ENCODE peak calls at places on chromosomes 2 and 18, in four cellular contexts. One of them, this sample, is unnamed.

GRCh38 chr2:30911327-30911726 is 104.1 kb upstream of the CAPN13 start:
- DNase-seq in SK-N-SH: no peak
- DNase-seq in GM12878: no peak
- DNase-seq in H1: no peak
- DNase-seq in this sample: no peak

GRCh38 chr2:26246818-26247217 is 2.1 kb downstream of the HADHB start:
- DNase-seq in SK-N-SH: no peak
- DNase-seq in GM12878: peak
- DNase-seq in H1: no peak
- DNase-seq in this sample: no peak

GRCh38 chr2:62744603-62745002 is 39.1 kb downstream of the EHBP1 start:
- DNase-seq in SK-N-SH: no peak
- DNase-seq in GM12878: no peak
- DNase-seq in H1: no peak
- DNase-seq in this sample: no peak

GRCh38 chr2:7427293-7428060 is 510.3 kb downstream of the RNF144A start:
- DNase-seq in SK-N-SH: peak
- DNase-seq in GM12878: peak
- DNase-seq in H1: peak
- DNase-seq in this sample: peak

GRCh38 chr2:191748528-191749180 is 70.7 kb downstream of the NABP1 start:
- DNase-seq in SK-N-SH: no peak
- DNase-seq in GM12878: peak
- DNase-seq in H1: no peak
- DNase-seq in this sample: no peak

GRCh38 chr2:168156661-168157060 is 90.7 kb downstream of the STK39 start:
- DNase-seq in SK-N-SH: peak
- DNase-seq in GM12878: no peak
- DNase-seq in H1: no peak
- DNase-seq in this sample: no peak

GRCh38 chr2:146077156-146077555 is 1557.2 kb upstream of the ZEB2 start:
- DNase-seq in SK-N-SH: no peak
- DNase-seq in GM12878: no peak
- DNase-seq in H1: no peak
- DNase-seq in this sample: no peak

GRCh38 chr18:63073481-63073880 is 246.1 kb downstream of the BCL2 start:
- DNase-seq in SK-N-SH: no peak
- DNase-seq in GM12878: no peak
- DNase-seq in H1: no peak
- DNase-seq in this sample: peak

GRCh38 chr18:77859634-77860033 is 610.0 kb downstream of the GALR1 start:
- DNase-seq in SK-N-SH: no peak
- DNase-seq in GM12878: no peak
- DNase-seq in H1: no peak
- DNase-seq in this sample: no peak

GRCh38 chr2:171416009-171416926 is 17.5 kb downstream of the METTL8 start:
- DNase-seq in SK-N-SH: peak
- DNase-seq in GM12878: peak
- DNase-seq in H1: peak
- DNase-seq in this sample: peak

GRCh38 chr2:158443613-158444012 is 12.9 kb downstream of the CCDC148 start:
- DNase-seq in SK-N-SH: no peak
- DNase-seq in GM12878: no peak
- DNase-seq in H1: no peak
- DNase-seq in this sample: no peak

GRCh38 chr18:50970006-50970405 is 2.2 kb downstream of the ELAC1 start:
- DNase-seq in SK-N-SH: no peak
- DNase-seq in GM12878: no peak
- DNase-seq in H1: no peak
- DNase-seq in this sample: no peak

GRCh38 chr2:132489150-132489549 is 72.5 kb downstream of the GPR39 start:
- DNase-seq in SK-N-SH: no peak
- DNase-seq in GM12878: no peak
- DNase-seq in H1: peak
- DNase-seq in this sample: no peak

GRCh38 chr18:74116628-74117554 is 30.7 kb downstream of the FBXO15 start:
- DNase-seq in SK-N-SH: no peak
- DNase-seq in GM12878: no peak
- DNase-seq in H1: peak
- DNase-seq in this sample: peak

GRCh38 chr2:150572194-150572766 is 84.8 kb upstream of the RND3 start:
- DNase-seq in SK-N-SH: no peak
- DNase-seq in GM12878: no peak
- DNase-seq in H1: no peak
- DNase-seq in this sample: no peak

GRCh38 chr2:190838492-190838910 is 42.1 kb upstream of the GLS start:
- DNase-seq in SK-N-SH: no peak
- DNase-seq in GM12878: no peak
- DNase-seq in H1: no peak
- DNase-seq in this sample: no peak

GRCh38 chr2:144456680-144457079 is 63.2 kb downstream of the ZEB2 start:
- DNase-seq in SK-N-SH: no peak
- DNase-seq in GM12878: no peak
- DNase-seq in H1: no peak
- DNase-seq in this sample: no peak

GRCh38 chr2:132824716-132825115 is 154.7 kb upstream of the LYPD1 start:
- DNase-seq in SK-N-SH: no peak
- DNase-seq in GM12878: no peak
- DNase-seq in H1: no peak
- DNase-seq in this sample: no peak

GRCh38 chr18:37533647-37534565 is 31.7 kb downstream of the CELF4 start:
- DNase-seq in SK-N-SH: no peak
- DNase-seq in GM12878: no peak
- DNase-seq in H1: no peak
- DNase-seq in this sample: no peak

GRCh38 chr2:238113611-238114010 is 13.5 kb downstream of the ESPNL start:
- DNase-seq in SK-N-SH: no peak
- DNase-seq in GM12878: no peak
- DNase-seq in H1: no peak
- DNase-seq in this sample: no peak

GRCh38 chr2:215863687-215864086 is 149.7 kb downstream of the MREG start:
- DNase-seq in SK-N-SH: no peak
- DNase-seq in GM12878: no peak
- DNase-seq in H1: no peak
- DNase-seq in this sample: no peak

GRCh38 chr2:29650634-29651097 is 270.7 kb downstream of the ALK start:
- DNase-seq in SK-N-SH: peak
- DNase-seq in GM12878: no peak
- DNase-seq in H1: no peak
- DNase-seq in this sample: no peak

GRCh38 chr2:145410096-145410495 is 890.2 kb upstream of the ZEB2 start:
- DNase-seq in SK-N-SH: no peak
- DNase-seq in GM12878: no peak
- DNase-seq in H1: no peak
- DNase-seq in this sample: no peak

GRCh38 chr2:225471492-225471891 is 72.0 kb downstream of the NYAP2 start:
- DNase-seq in SK-N-SH: no peak
- DNase-seq in GM12878: no peak
- DNase-seq in H1: no peak
- DNase-seq in this sample: peak

GRCh38 chr2:236712304-236712703 is 142.7 kb downstream of the ACKR3 start:
- DNase-seq in SK-N-SH: no peak
- DNase-seq in GM12878: no peak
- DNase-seq in H1: no peak
- DNase-seq in this sample: no peak

DNA sequence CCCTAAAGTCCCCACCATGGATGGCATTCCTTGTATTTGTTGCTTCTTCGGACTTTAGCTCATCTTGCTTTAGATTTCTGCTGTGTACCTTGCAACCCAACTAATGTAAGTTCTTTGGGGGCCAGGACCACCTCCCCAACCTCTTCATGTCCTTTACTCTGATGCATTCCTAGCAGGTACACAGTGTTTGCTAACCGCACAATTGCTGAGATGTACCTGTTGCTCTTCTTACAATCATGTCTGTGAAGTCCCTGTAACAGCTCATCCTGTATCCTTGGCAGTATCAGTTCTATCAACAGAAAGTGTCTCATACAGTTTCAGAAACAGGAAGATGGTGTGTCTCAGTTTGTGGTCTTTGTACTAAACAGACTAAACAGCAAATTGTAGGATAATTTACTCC is 24.1 kb downstream of the ST8SIA3 start:
- DNase-seq in SK-N-SH: no peak
- DNase-seq in GM12878: no peak
- DNase-seq in H1: no peak
- DNase-seq in this sample: no peak
- TF ChIP-seq TCF12 in SK-N-SH: no peak
- TF ChIP-seq TCF12 in GM12878: no peak
- TF ChIP-seq TCF12 in H1: no peak
- TF ChIP-seq TCF12 in this sample: no peak

GRCh38 chr18:41617592-41617991 is 337.4 kb upstream of the PIK3C3 start:
- DNase-seq in SK-N-SH: peak
- DNase-seq in GM12878: no peak
- DNase-seq in H1: no peak
- DNase-seq in this sample: no peak
- TF ChIP-seq TCF12 in SK-N-SH: no peak
- TF ChIP-seq TCF12 in GM12878: no peak
- TF ChIP-seq TCF12 in H1: no peak
- TF ChIP-seq TCF12 in this sample: no peak

GRCh38 chr2:53442783-53443182 is 324.8 kb upstream of the CHAC2 start:
- DNase-seq in SK-N-SH: no peak
- DNase-seq in GM12878: no peak
- DNase-seq in H1: no peak
- DNase-seq in this sample: no peak

GRCh38 chr2:53438056-53438455 is 329.5 kb upstream of the CHAC2 start:
- DNase-seq in SK-N-SH: no peak
- DNase-seq in GM12878: no peak
- DNase-seq in H1: no peak
- DNase-seq in this sample: no peak

GRCh38 chr2:53435610-53436009 is 332.0 kb upstream of the CHAC2 start:
- DNase-seq in SK-N-SH: no peak
- DNase-seq in GM12878: no peak
- DNase-seq in H1: no peak
- DNase-seq in this sample: no peak

GRCh38 chr2:53437371-53437770 is 330.2 kb upstream of the CHAC2 start:
- DNase-seq in SK-N-SH: no peak
- DNase-seq in GM12878: no peak
- DNase-seq in H1: no peak
- DNase-seq in this sample: no peak

DNA sequence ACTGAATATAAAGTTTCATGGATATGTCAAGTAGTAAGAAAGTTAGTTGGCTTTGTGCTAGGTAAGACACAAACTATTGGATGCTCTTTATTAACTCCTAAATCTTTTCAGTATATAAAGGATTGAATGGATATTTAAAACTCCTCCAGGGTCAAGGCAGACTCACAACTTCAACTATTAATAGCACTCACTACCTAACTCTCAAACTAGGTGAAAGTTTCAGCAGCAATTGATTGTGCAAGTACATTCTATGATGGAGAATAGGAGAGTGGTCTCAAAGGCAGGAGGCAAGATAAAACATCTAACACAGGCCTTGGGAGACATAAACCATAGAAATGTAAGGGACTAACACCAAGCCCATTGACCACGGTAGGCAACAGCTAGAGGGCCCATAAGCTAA is 328.9 kb upstream of the CHAC2 start:
- DNase-seq in SK-N-SH: no peak
- DNase-seq in GM12878: no peak
- DNase-seq in H1: no peak
- DNase-seq in this sample: no peak
- TF ChIP-seq TCF12 in SK-N-SH: no peak
- TF ChIP-seq TCF12 in GM12878: no peak
- TF ChIP-seq TCF12 in H1: no peak
- TF ChIP-seq TCF12 in this sample: no peak

DNA sequence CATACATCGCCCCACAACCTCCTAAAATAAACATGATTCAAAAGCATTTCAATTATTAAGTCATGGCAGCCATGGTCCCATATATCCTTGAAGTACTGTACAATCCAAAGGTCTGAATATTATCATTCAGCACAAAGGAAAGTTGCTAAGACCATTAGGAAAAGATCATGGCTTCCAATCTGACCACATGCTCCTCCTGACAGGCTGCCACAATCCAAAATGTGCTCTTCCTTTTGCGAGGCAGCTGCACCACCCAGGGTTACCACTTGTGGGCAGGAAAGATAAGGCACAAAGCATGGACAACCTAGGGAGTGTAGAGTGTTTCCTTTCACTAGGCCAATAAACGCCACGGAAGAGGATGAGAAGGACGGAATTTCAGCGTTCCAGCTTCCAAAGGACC is 5.4 kb downstream of the BOLA3 start:
- DNase-seq in SK-N-SH: peak
- DNase-seq in GM12878: no peak
- DNase-seq in H1: no peak
- DNase-seq in this sample: no peak
- TF ChIP-seq TCF12 in SK-N-SH: no peak
- TF ChIP-seq TCF12 in GM12878: no peak
- TF ChIP-seq TCF12 in H1: no peak
- TF ChIP-seq TCF12 in this sample: no peak

GRCh38 chr2:36564377-36564930 is 33.5 kb downstream of the FEZ2 start:
- DNase-seq in SK-N-SH: no peak
- DNase-seq in GM12878: no peak
- DNase-seq in H1: no peak
- DNase-seq in this sample: no peak
- TF ChIP-seq TCF12 in SK-N-SH: no peak
- TF ChIP-seq TCF12 in GM12878: no peak
- TF ChIP-seq TCF12 in H1: no peak
- TF ChIP-seq TCF12 in this sample: no peak

DNA sequence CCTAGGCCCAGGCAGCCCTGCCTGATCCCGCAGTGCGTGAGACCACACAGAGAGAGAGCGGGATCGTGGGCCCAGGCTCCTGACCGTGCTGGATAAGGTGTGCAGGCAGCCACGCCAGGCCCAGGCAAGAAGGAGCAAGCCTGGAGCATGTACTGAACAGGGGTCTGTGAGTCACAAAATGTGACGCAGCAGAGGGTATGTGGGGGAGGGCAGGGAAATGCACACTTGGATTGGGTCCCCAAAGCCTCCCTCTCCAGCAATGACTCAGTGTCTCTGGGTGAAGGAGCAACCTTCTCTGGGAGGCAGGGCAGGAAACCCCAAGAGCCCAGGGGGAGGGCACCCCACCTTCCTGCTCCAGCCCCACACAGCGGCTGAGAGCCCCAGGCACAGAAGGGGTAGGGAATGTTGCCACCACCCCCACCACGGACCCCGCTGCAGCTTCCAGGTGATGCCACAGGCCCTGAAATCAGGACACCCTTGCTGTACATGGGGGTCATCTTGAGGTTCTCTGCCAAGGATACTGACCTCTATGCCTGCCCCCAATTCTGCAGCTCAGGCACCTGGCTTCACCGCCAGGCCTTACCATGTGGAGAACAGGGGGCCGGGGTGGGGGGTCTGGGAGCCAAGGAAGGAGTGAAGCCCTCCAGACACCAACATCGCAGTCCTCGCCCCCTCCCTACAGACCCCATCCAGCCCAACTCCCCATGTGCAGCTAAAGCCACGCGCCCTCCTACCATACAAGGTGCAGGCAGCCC is 1.3 kb upstream of the GPC1 start:
- DNase-seq in SK-N-SH: no peak
- DNase-seq in GM12878: no peak
- DNase-seq in H1: no peak
- DNase-seq in this sample: no peak
- TF ChIP-seq TCF12 in SK-N-SH: peak
- TF ChIP-seq TCF12 in GM12878: no peak
- TF ChIP-seq TCF12 in H1: no peak
- TF ChIP-seq TCF12 in this sample: no peak